ENCODE peak calls at places on chromosomes 2 and 18, in seven cellular contexts. D is H9, G is HCT116, N is IMR-90, Q is neuronal stem cell, K is NT2/D1, X is endothelial cell of umbilical vein. W is an unnamed sample.
A peak's percentile ranks its signal among the peaks of the same experiment; 100 is the strongest.

GRCh38 chr2:131094655-131095281 is 1.5 kb upstream of the FAM168B start:
- DNase-seq in K (no peak), N (peak; percentile 7), G (no peak), X (no peak), D (no peak), Q (no peak), W (no peak)

GRCh38 chr18:30406728-30407127 is 635.8 kb downstream of the DSC3 start:
- DNase-seq in G (no peak), N (no peak), Q (no peak), X (no peak), K (no peak), D (no peak), W (peak; percentile 35)

GRCh38 chr2:179104736-179105135 is 54.8 kb upstream of the CCDC141 start:
- DNase-seq in K (no peak), G (no peak), N (peak; percentile 78), Q (no peak), X (no peak), D (no peak), W (peak; percentile 21)

GRCh38 chr2:47007826-47008225 is 92.2 kb upstream of the MCFD2 start:
- DNase-seq in N (no peak), Q (no peak), D (no peak), K (no peak), G (no peak), X (no peak), W (no peak)

GRCh38 chr2:107128381-107128780 is 242.4 kb upstream of the ST6GAL2 start:
- DNase-seq in N (no peak), K (no peak), G (no peak), X (no peak), Q (no peak), D (no peak), W (no peak)

GRCh38 chr2:207616185-207616584 is 9.0 kb downstream of the METTL21A start:
- DNase-seq in K (no peak), N (peak; percentile 80), Q (no peak), G (no peak), X (peak; percentile 21), D (no peak), W (peak; percentile 36)

GRCh38 chr2:10868465-10869314 is 43.0 kb upstream of the KCNF1 start:
- DNase-seq in G (no peak), X (no peak), Q (no peak), D (no peak), N (peak; percentile 64), K (no peak), W (peak; percentile 47)

GRCh38 chr2:215843579-215843978 is 169.8 kb downstream of the MREG start:
- DNase-seq in D (no peak), G (peak; percentile 31), Q (no peak), K (no peak), X (peak; percentile 88), N (peak; percentile 92), W (peak; percentile 96)

GRCh38 chr2:11245322-11245721 is 90.1 kb downstream of the SLC66A3 start:
- DNase-seq in N (no peak), K (no peak), G (no peak), Q (no peak), X (no peak), D (no peak), W (no peak)

GRCh38 chr2:73818296-73818695 is 10.5 kb upstream of the STAMBP start:
- DNase-seq in N (no peak), K (no peak), G (no peak), D (no peak), Q (no peak), X (no peak), W (no peak)

GRCh38 chr2:152432206-152432653 is 97.3 kb downstream of the FMNL2 start:
- DNase-seq in D (no peak), K (no peak), X (no peak), G (no peak), N (peak; percentile 41), Q (no peak), W (peak; percentile 92)

GRCh38 chr2:215751200-215751910 is 262.0 kb downstream of the MREG start:
- DNase-seq in N (peak; percentile 93), D (no peak), X (no peak), G (no peak), Q (no peak), K (no peak), W (peak; percentile 90)

GRCh38 chr2:44778221-44778654 is 163.3 kb upstream of the SIX3 start:
- DNase-seq in X (no peak), D (peak; percentile 82), G (no peak), N (no peak), Q (peak; percentile 59), K (no peak), W (no peak)

GRCh38 chr18:48997985-48998831 is 47.4 kb upstream of the SMAD7 start:
- DNase-seq in D (peak; percentile 85), G (peak; percentile 91), N (peak; percentile 97), X (peak; percentile 40), K (no peak), Q (no peak), W (peak; percentile 96)

GRCh38 chr2:71662665-71663394 is 209.5 kb downstream of the DYSF start:
- DNase-seq in N (no peak), X (peak; percentile 11), G (no peak), K (no peak), D (no peak), Q (no peak), W (no peak)

GRCh38 chr2:71607490-71607889 is 154.1 kb downstream of the DYSF start:
- DNase-seq in N (no peak), D (peak; percentile 10), X (no peak), G (no peak), K (no peak), Q (no peak), W (no peak)

GRCh38 chr18:78526923-78527775 is 452.5 kb upstream of the SALL3 start:
- DNase-seq in D (peak; percentile 55), G (no peak), N (no peak), Q (peak; percentile 11), X (no peak), K (no peak), W (no peak)

GRCh38 chr18:46623541-46623940 is 33.5 kb downstream of the LOXHD1 start:
- DNase-seq in K (no peak), N (no peak), G (no peak), Q (no peak), X (peak; percentile 12), D (no peak), W (peak; percentile 6)

GRCh38 chr2:175156534-175156933 is 11.5 kb downstream of the ATF2 start:
- DNase-seq in Q (no peak), N (no peak), X (peak; percentile 24), K (no peak), D (no peak), G (no peak), W (no peak)

GRCh38 chr2:236308855-236309668 is 44.9 kb upstream of the ASB18 start:
- DNase-seq in G (no peak), K (no peak), D (no peak), X (no peak), Q (no peak), N (no peak), W (no peak)

GRCh38 chr2:47323009-47323821 is 79.7 kb upstream of the MSH2 start:
- DNase-seq in N (peak; percentile 66), Q (peak; percentile 65), D (peak; percentile 84), G (peak; percentile 57), X (peak; percentile 71), K (peak; percentile 78), W (peak; percentile 53)

GRCh38 chr2:207126724-207127314 is 38.9 kb downstream of the KLF7 start:
- DNase-seq in N (peak; percentile 57), X (no peak), Q (no peak), G (no peak), D (no peak), K (no peak), W (no peak)

GRCh38 chr2:36539631-36540030 is 58.3 kb downstream of the FEZ2 start:
- DNase-seq in N (peak; percentile 78), X (no peak), G (no peak), K (no peak), Q (no peak), D (no peak), W (peak; percentile 36)

GRCh38 chr2:74199871-74200305 is 1.5 kb downstream of the MTHFD2 start:
- DNase-seq in D (no peak), K (no peak), N (peak; percentile 12), G (no peak), Q (no peak), X (peak; percentile 30), W (peak; percentile 33)

GRCh38 chr2:46380038-46380940 is 83.1 kb downstream of the EPAS1 start:
- DNase-seq in Q (no peak), D (peak; percentile 15), X (no peak), N (no peak), G (no peak), K (no peak), W (no peak)

DNA sequence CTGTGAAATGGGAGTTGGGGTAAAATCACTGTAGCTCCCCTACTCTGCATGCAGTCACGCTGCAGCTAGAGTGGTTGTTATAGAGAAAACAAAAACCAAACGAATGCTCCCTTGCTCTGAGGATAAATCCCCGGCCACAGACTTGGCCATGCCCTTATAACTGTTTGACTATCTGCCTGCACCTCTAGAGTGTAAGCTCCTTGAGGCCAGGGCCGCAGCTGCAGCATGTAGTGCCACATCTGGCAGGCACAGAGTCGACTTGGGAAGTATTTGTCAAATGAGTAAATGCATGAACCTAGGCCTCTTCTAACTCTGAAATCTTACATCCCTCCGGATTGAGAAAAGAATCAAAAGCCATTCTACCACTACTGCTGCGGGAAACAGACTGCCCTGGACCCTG is 35.9 kb downstream of the KCNIP3 start:
- DNase-seq in D (no peak), N (no peak), X (no peak), G (no peak), Q (no peak), K (no peak), W (no peak)
- H3K9ac ChIP-seq in D (no peak overlapping the region), N (no peak overlapping the region), X (no peak overlapping the region), G (no peak overlapping the region), Q (no peak overlapping the region), K (no peak overlapping the region), W (no peak overlapping the region)

GRCh38 chr18:76824754-76825153 is 2.4 kb downstream of the ZNF236 start:
- DNase-seq in D (no peak), X (no peak), K (no peak), N (no peak), Q (no peak), G (no peak), W (no peak)
- H3K9ac ChIP-seq in D (no peak overlapping the region), X (no peak overlapping the region), K (peak overlapping the region; percentile 42), N (no peak overlapping the region), Q (no peak overlapping the region), G (no peak overlapping the region), W (no peak overlapping the region)

GRCh38 chr2:18435425-18436037 is 124.9 kb downstream of the RDH14 start:
- DNase-seq in Q (peak; percentile 53), K (peak; percentile 60), X (peak; percentile 75), D (no peak), N (peak; percentile 79), G (peak; percentile 52), W (peak; percentile 31)

GRCh38 chr2:18440141-18440605 is 120.3 kb downstream of the RDH14 start:
- DNase-seq in K (no peak), Q (no peak), N (peak; percentile 87), G (no peak), X (no peak), D (no peak), W (peak; percentile 8)

GRCh38 chr2:18439716-18440115 is 120.7 kb downstream of the RDH14 start:
- DNase-seq in G (no peak), K (no peak), D (no peak), N (no peak), Q (no peak), X (no peak), W (no peak)

GRCh38 chr2:18436408-18437077 is 123.9 kb downstream of the RDH14 start:
- DNase-seq in G (no peak), N (peak; percentile 70), D (no peak), Q (no peak), K (no peak), X (peak; percentile 39), W (no peak)

GRCh38 chr2:18437909-18438308 is 122.5 kb downstream of the RDH14 start:
- DNase-seq in K (no peak), G (no peak), D (no peak), N (no peak), Q (no peak), X (no peak), W (no peak)
- H3K9ac ChIP-seq in K (no peak overlapping the region), G (no peak overlapping the region), D (no peak overlapping the region), N (no peak overlapping the region), Q (no peak overlapping the region), X (no peak overlapping the region), W (no peak overlapping the region)

GRCh38 chr2:162000466-162000865 is 73.5 kb downstream of the DPP4 start:
- DNase-seq in X (no peak), N (no peak), G (no peak), D (no peak), Q (no peak), K (no peak), W (no peak)
- H3K9ac ChIP-seq in X (no peak overlapping the region), N (no peak overlapping the region), G (no peak overlapping the region), D (no peak overlapping the region), Q (no peak overlapping the region), K (no peak overlapping the region), W (no peak overlapping the region)

W was measured in mammary epithelial cell.